ENCODE peak calls at places on chromosomes 11 and 22, in seven cellular contexts. O is Panc1, F is heart right ventricle, T is AG04449, R is adipocyte, L is tibial nerve, N is adrenal gland. Z is an unnamed sample.

GRCh38 chr11:3109921-3110706 is 52.9 kb upstream of the CARS1 start:
- DNase-seq in O (no peak), F (peak; percentile 45), T (no peak), R (peak; percentile 46), L (no peak), N (no peak), Z (no peak)

GRCh38 chr22:21444701-21445436 is 22.3 kb upstream of the TMEM191C start:
- DNase-seq in O (no peak), F (peak; percentile 5), T (no peak), R (no peak), L (no peak), N (no peak), Z (no peak)

GRCh38 chr11:87281496-87281895 is 243.8 kb downstream of the TMEM135 start:
- DNase-seq in O (no peak), F (no peak), T (no peak), R (peak; percentile 93), L (peak; percentile 38), N (no peak), Z (peak; percentile 58)

GRCh38 chr11:82494988-82495432 is 238.7 kb downstream of the FAM181B start:
- DNase-seq in O (no peak), F (no peak), T (no peak), R (no peak), L (no peak), N (no peak), Z (no peak)

GRCh38 chr22:33850724-33851123 is 69.6 kb downstream of the LARGE1 start:
- DNase-seq in O (no peak), F (no peak), T (no peak), R (no peak), L (no peak), N (no peak), Z (no peak)

GRCh38 chr11:562046-562645 is 1.4 kb downstream of the RASSF7 start:
- DNase-seq in O (no peak), F (no peak), T (no peak), R (no peak), L (no peak), N (no peak), Z (no peak)

GRCh38 chr11:1603629-1604028 is 4.6 kb downstream of the KRTAP5-3 start:
- DNase-seq in O (no peak), F (no peak), T (no peak), R (no peak), L (no peak), N (no peak), Z (no peak)

GRCh38 chr11:38543311-38543710 is 1945.3 kb upstream of the RAG2 start:
- DNase-seq in O (no peak), F (no peak), T (peak; percentile 72), R (peak; percentile 54), L (no peak), N (no peak), Z (peak; percentile 38)

GRCh38 chr11:113376156-113376555 is 11.4 kb upstream of the ANKK1 start:
- DNase-seq in O (no peak), F (no peak), T (no peak), R (peak; percentile 4), L (no peak), N (peak; percentile 34), Z (peak; percentile 27)

GRCh38 chr11:124210421-124210820 is 27.3 kb downstream of the OR10D3 start:
- DNase-seq in O (no peak), F (no peak), T (no peak), R (no peak), L (no peak), N (no peak), Z (no peak)

GRCh38 chr11:8905528-8906165 is 5.3 kb upstream of the AKIP1 start:
- DNase-seq in O (no peak), F (no peak), T (no peak), R (peak; percentile 88), L (no peak), N (no peak), Z (peak; percentile 61)

GRCh38 chr11:94193288-94193687 is 64.6 kb downstream of the PANX1 start:
- DNase-seq in O (no peak), F (no peak), T (no peak), R (peak; percentile 24), L (no peak), N (no peak), Z (peak; percentile 86)

GRCh38 chr11:47305734-47306483 is 36.0 kb downstream of the MADD start:
- DNase-seq in O (no peak), F (peak; percentile 65), T (no peak), R (peak; percentile 18), L (no peak), N (no peak), Z (no peak)

GRCh38 chr11:64545605-64546004 is 45.4 kb upstream of the SLC22A12 start:
- DNase-seq in O (peak; percentile 67), F (no peak), T (no peak), R (peak; percentile 11), L (no peak), N (no peak), Z (peak; percentile 31)

GRCh38 chr11:71928739-71929443 is at the start of gene RNF121:
- DNase-seq in O (peak; percentile 95), F (peak; percentile 96), T (no peak), R (peak; percentile 99), L (peak; percentile 99), N (peak; percentile 98), Z (peak; percentile 78)

GRCh38 chr22:44541671-44542319 is 43.8 kb upstream of the RTL6 start:
- DNase-seq in O (no peak), F (no peak), T (no peak), R (no peak), L (no peak), N (no peak), Z (no peak)

GRCh38 chr11:77402218-77402556 is 71.7 kb downstream of the PAK1 start:
- DNase-seq in O (no peak), F (no peak), T (no peak), R (no peak), L (no peak), N (no peak), Z (no peak)

GRCh38 chr22:26674211-26675190 is 17.1 kb downstream of the MIAT start:
- DNase-seq in O (no peak), F (no peak), T (no peak), R (no peak), L (no peak), N (no peak), Z (no peak)

GRCh38 chr11:2213384-2213842 is 41.8 kb upstream of the TH start:
- DNase-seq in O (no peak), F (no peak), T (no peak), R (no peak), L (no peak), N (peak; percentile 13), Z (no peak)

GRCh38 chr11:86160546-86161149 is 83.9 kb upstream of the EED start:
- DNase-seq in O (no peak), F (no peak), T (no peak), R (peak; percentile 35), L (no peak), N (no peak), Z (no peak)

GRCh38 chr11:34427171-34427805 is 11.4 kb upstream of the CAT start:
- DNase-seq in O (no peak), F (no peak), T (no peak), R (peak; percentile 91), L (no peak), N (no peak), Z (peak; percentile 86)

GRCh38 chr11:2376751-2377451 is at the start of gene CD81:
- DNase-seq in O (no peak), F (peak; percentile 68), T (no peak), R (peak; percentile 82), L (peak; percentile 45), N (no peak), Z (no peak)

GRCh38 chr11:26227883-26228502 is 103.9 kb upstream of the ANO3 start:
- DNase-seq in O (no peak), F (no peak), T (no peak), R (peak; percentile 14), L (no peak), N (no peak), Z (no peak)

DNA sequence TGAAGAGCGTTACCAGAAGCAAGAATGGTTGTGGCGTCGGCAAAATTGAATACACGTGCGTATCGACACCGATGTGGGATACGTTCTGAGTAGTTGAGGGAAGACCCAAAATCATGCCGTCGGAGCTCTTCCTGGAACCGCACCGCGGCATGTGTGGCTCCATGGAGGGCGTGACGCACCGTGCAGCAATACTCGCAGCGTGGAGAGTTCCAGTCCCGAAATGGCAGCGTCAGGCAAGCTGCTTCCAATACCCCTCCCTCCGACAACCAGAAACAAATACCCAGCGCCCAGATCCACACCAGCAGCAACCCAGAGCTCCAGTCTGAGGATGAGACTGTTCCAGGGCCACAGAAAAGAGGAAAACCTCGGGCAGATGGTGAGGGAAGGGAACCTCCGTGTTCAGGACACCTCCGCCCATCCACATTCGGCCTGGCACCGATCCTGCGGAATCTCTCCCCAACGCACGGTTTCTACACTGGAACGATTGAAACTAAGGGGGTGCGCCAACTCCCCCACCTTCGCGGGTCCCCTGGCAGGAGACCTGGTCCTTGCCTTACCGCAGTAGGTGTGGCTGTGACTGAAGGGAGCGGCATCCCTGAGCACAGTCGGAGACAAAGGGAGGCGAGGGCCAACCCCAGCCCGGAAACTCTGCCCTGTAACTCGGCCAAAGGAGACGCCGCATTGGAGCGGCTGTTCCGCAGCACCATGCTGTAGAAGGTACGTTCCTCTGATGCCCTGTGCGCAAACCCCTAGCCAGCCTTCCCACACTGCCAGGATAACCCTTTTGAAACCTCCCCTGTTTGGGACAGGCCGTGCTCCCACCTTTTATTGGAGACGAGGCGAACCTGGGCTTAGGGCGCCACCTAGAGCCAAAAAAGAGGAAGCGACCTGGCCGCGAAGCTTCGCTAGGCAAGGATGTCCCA is 28.3 kb downstream of the DBX1 start:
- DNase-seq in O (no peak), F (peak; percentile 51), T (no peak), R (peak; percentile 79), L (peak; percentile 60), N (peak; percentile 31), Z (no peak)
- H3K4me3 ChIP-seq in O (peak overlapping the region; percentile 49), F (peak overlapping the region; percentile 40), T (peak overlapping the region; percentile 55), R (peak overlapping the region; percentile 72), L (peak overlapping the region; percentile 7), N (no peak overlapping the region), Z (peak overlapping the region; percentile 43)

DNA sequence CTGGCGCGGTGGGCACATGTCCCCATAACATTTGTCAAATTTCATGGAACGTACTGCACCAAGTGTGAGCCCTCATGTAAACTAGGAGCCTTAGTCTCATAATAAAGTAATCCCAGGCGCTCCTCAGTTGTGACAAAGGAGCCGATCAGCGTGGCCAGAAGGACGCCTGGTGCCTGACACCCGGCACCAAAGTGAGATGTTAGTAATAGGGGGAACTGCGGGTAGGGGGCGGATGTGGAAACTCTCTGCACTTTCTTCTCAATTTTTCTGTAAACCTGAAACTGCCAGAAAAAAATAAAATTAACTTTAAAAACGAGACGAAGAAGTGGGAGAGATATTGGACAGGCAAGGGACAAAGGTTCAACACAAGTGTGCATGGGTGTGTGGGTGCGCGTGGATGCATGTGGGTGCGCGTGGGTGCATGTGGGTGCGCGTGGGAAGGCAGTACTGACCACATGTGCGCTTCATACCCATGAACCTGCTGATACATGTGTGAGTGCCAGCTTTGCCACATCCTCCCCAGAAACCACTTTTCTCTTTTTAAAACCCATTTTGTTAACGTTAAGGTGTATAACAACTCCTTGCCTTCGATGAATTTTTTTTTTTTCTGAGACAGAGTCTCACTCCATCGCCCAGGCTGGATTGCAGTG is 55.4 kb upstream of the LINC01488 start:
- DNase-seq in O (no peak), F (no peak), T (no peak), R (no peak), L (no peak), N (no peak), Z (no peak)
- H3K4me3 ChIP-seq in O (no peak overlapping the region), F (no peak overlapping the region), T (no peak overlapping the region), R (no peak overlapping the region), L (no peak overlapping the region), N (no peak overlapping the region), Z (no peak overlapping the region)

GRCh38 chr11:6391548-6392134 is 1.4 kb downstream of the SMPD1 start:
- DNase-seq in O (no peak), F (no peak), T (no peak), R (no peak), L (no peak), N (no peak), Z (no peak)
- H3K4me3 ChIP-seq in O (no peak overlapping the region), F (peak overlapping the region; percentile 79), T (peak overlapping the region; percentile 81), R (peak overlapping the region; percentile 98), L (no peak overlapping the region), N (no peak overlapping the region), Z (no peak overlapping the region)

GRCh38 chr11:11770274-11770673 is 71.5 kb upstream of the USP47 start:
- DNase-seq in O (no peak), F (no peak), T (no peak), R (no peak), L (no peak), N (no peak), Z (no peak)
- H3K4me3 ChIP-seq in O (no peak overlapping the region), F (no peak overlapping the region), T (no peak overlapping the region), R (no peak overlapping the region), L (no peak overlapping the region), N (no peak overlapping the region), Z (no peak overlapping the region)

Z was measured in skeletal muscle cell.